ENCODE peak calls at places on chromosomes 7 and 10, in five cellular contexts. S is activated gamma-delta T cell treated with anti-CD3 and anti-CD28 coated beads, Interleukin-2, amount 50 U/mL, for 16 hours; P is fibroblast of mammary gland; F is anterior cingulate cortex; H is suprapubic skin. O is an unnamed sample.

GRCh38 chr10:92692697-92693533 is 3.2 kb downstream of the HHEX start:
- DNase-seq in S (no peak), P (no peak), F (no peak), H (no peak), O (no peak)

GRCh38 chr10:57338823-57339558 is 928.7 kb downstream of the IPMK start:
- DNase-seq in S (no peak), P (peak; percentile 48), F (no peak), H (no peak), O (no peak)

GRCh38 chr10:43899224-43899959 is 250.7 kb upstream of the ZNF32 start:
- DNase-seq in S (no peak), P (no peak), F (no peak), H (no peak), O (no peak)

GRCh38 chr10:132943555-132944404 is 1.4 kb upstream of the CFAP46 start:
- DNase-seq in S (no peak), P (no peak), F (no peak), H (peak; percentile 37), O (no peak)

GRCh38 chr10:80538481-80539185 is 931 bp downstream of the SH2D4B start:
- DNase-seq in S (no peak), P (no peak), F (no peak), H (no peak), O (no peak)

GRCh38 chr10:123995461-123996131 is 97.8 kb downstream of the CHST15 start:
- DNase-seq in S (no peak), P (peak; percentile 87), F (no peak), H (no peak), O (no peak)

GRCh38 chr10:130214431-130214830 is 78.2 kb downstream of the GLRX3 start:
- DNase-seq in S (no peak), P (no peak), F (no peak), H (no peak), O (no peak)

GRCh38 chr10:44393051-44393630 is 8.2 kb upstream of the CXCL12 start:
- DNase-seq in S (no peak), P (no peak), F (no peak), H (no peak), O (no peak)

GRCh38 chr10:36608251-36608650 is 517.1 kb upstream of the ANKRD30A start:
- DNase-seq in S (no peak), P (peak; percentile 14), F (no peak), H (no peak), O (no peak)

GRCh38 chr10:134205-134742 is 981 bp upstream of the ZMYND11 start:
- DNase-seq in S (peak; percentile 17), P (peak; percentile 10), F (no peak), H (no peak), O (peak; percentile 15)

GRCh38 chr7:1855396-1856160 is 185.5 kb downstream of the ELFN1 start:
- DNase-seq in S (no peak), P (no peak), F (no peak), H (peak; percentile 42), O (no peak)

GRCh38 chr7:72098812-72099211 is 313.3 kb downstream of the CALN1 start:
- DNase-seq in S (no peak), P (peak; percentile 87), F (no peak), H (peak; percentile 69), O (no peak)

GRCh38 chr10:78277734-78278404 is 244.2 kb downstream of the RPS24 start:
- DNase-seq in S (no peak), P (peak; percentile 77), F (peak; percentile 13), H (peak; percentile 80), O (no peak)

GRCh38 chr10:121771957-121772356 is 155.9 kb downstream of the ATE1 start:
- DNase-seq in S (no peak), P (peak; percentile 44), F (no peak), H (no peak), O (no peak)

GRCh38 chr7:152528612-152529011 is 92.8 kb upstream of the KMT2C start:
- DNase-seq in S (no peak), P (no peak), F (no peak), H (no peak), O (no peak)

GRCh38 chr7:131568510-131568909 is 12.1 kb upstream of the PODXL start:
- DNase-seq in S (no peak), P (no peak), F (no peak), H (no peak), O (no peak)

GRCh38 chr10:101441539-101442455 is 87.8 kb downstream of the BTRC start:
- DNase-seq in S (no peak), P (peak; percentile 77), F (no peak), H (no peak), O (no peak)

GRCh38 chr7:101232141-101232821 is 5.3 kb downstream of the CLDN15 start:
- DNase-seq in S (no peak), P (no peak), F (no peak), H (no peak), O (no peak)

GRCh38 chr10:104120512-104120902 is 1.5 kb upstream of the SFR1 start:
- DNase-seq in S (no peak), P (no peak), F (no peak), H (no peak), O (no peak)

GRCh38 chr10:92972066-92972870 is 88.3 kb upstream of the CYP26C1 start:
- DNase-seq in S (no peak), P (peak; percentile 87), F (no peak), H (no peak), O (no peak)

GRCh38 chr10:50347394-50347802 is 96.1 kb upstream of the ASAH2 start:
- DNase-seq in S (no peak), P (peak; percentile 18), F (no peak), H (no peak), O (no peak)

GRCh38 chr7:151806938-151807775 is 69.8 kb downstream of the PRKAG2 start:
- DNase-seq in S (no peak), P (no peak), F (no peak), H (no peak), O (no peak)

GRCh38 chr10:118918689-118919088 is 110.8 kb upstream of the NANOS1 start:
- DNase-seq in S (no peak), P (peak; percentile 2), F (no peak), H (no peak), O (no peak)

GRCh38 chr7:832292-832967 is at the start of gene SUN1:
- DNase-seq in S (peak; percentile 51), P (peak; percentile 86), F (no peak), H (peak; percentile 51), O (peak; percentile 55)

GRCh38 chr7:93053946-93054943 is 63.5 kb downstream of the SAMD9 start:
- DNase-seq in S (no peak), P (no peak), F (no peak), H (no peak), O (no peak)

GRCh38 chr10:95276367-95277200 is 14.2 kb downstream of the PDLIM1 start:
- DNase-seq in S (no peak), P (peak; percentile 51), F (no peak), H (no peak), O (no peak)

GRCh38 chr10:70656489-70656888 is 15.8 kb upstream of the ADAMTS14 start:
- DNase-seq in S (no peak), P (peak; percentile 100), F (no peak), H (no peak), O (no peak)

GRCh38 chr10:133230387-133231195 is 574 bp downstream of the UTF1 start:
- DNase-seq in S (no peak), P (no peak), F (no peak), H (no peak), O (no peak)

GRCh38 chr7:92648082-92648481 is 57.9 kb upstream of the FAM133B start:
- DNase-seq in S (no peak), P (no peak), F (no peak), H (no peak), O (no peak)

GRCh38 chr7:22858640-22859561 is 36.3 kb upstream of the TOMM7 start:
- DNase-seq in S (no peak), P (peak; percentile 99), F (no peak), H (no peak), O (no peak)